ENCODE peak calls at places on chromosomes 13 and 19, in seven cellular contexts. A, R, M, C, L, T and B are unnamed samples.

GRCh38 chr13:45447050-45447661 is 17.6 kb upstream of the COG3 start:
- DNase-seq in L (no peak), R (no peak), T (no peak), C (peak; percentile 40), A (no peak), M (no peak), B (no peak)

GRCh38 chr19:8251025-8251472 is 41.9 kb downstream of the CERS4 start:
- DNase-seq in T (no peak), L (no peak), M (peak; percentile 84), C (no peak), R (no peak), A (peak; percentile 83), B (peak; percentile 89)

GRCh38 chr19:33303791-33304759 is 1.7 kb upstream of the CEBPA start:
- DNase-seq in T (no peak), R (no peak), A (no peak), L (peak; percentile 47), M (no peak), C (no peak), B (no peak)

GRCh38 chr19:15702590-15702930 is 25.3 kb upstream of the OR10H2 start:
- DNase-seq in A (peak; percentile 78), L (peak; percentile 92), M (peak; percentile 42), R (no peak), T (no peak), C (peak; percentile 35), B (peak; percentile 79)

GRCh38 chr13:20882206-20882605 is 20.3 kb downstream of the XPO4 start:
- DNase-seq in A (no peak), C (no peak), R (no peak), M (no peak), L (no peak), T (no peak), B (no peak)

GRCh38 chr13:42497798-42498197 is 76.2 kb upstream of the TNFSF11 start:
- DNase-seq in T (no peak), C (no peak), A (no peak), M (no peak), L (no peak), R (no peak), B (no peak)

GRCh38 chr13:44273991-44274810 is 99.4 kb upstream of the SERP2 start:
- DNase-seq in A (no peak), L (no peak), R (peak; percentile 78), M (no peak), T (peak; percentile 84), C (no peak), B (no peak)

GRCh38 chr19:37332839-37333238 is 38.1 kb upstream of the ZNF527 start:
- DNase-seq in R (no peak), L (no peak), T (no peak), C (no peak), A (no peak), M (no peak), B (no peak)

GRCh38 chr19:2034729-2035589 is 16.1 kb downstream of the MKNK2 start:
- DNase-seq in M (peak; percentile 74), T (no peak), A (no peak), R (peak; percentile 58), C (peak; percentile 38), L (peak; percentile 85), B (no peak)

GRCh38 chr13:27770809-27771208 is 21.5 kb upstream of the GSX1 start:
- DNase-seq in L (peak; percentile 69), T (no peak), A (no peak), C (peak; percentile 60), R (no peak), M (no peak), B (no peak)

GRCh38 chr19:45670670-45671453 is 2.8 kb downstream of the GIPR start:
- DNase-seq in C (peak; percentile 74), L (peak; percentile 89), A (peak; percentile 85), T (no peak), M (peak; percentile 86), R (peak; percentile 41), B (peak; percentile 45)

GRCh38 chr19:4494691-4495064 is 22.6 kb downstream of the HDGFL2 start:
- DNase-seq in C (no peak), M (no peak), L (no peak), T (no peak), R (no peak), A (no peak), B (no peak)

GRCh38 chr13:62033932-62034331 is 618.3 kb upstream of the PCDH20 start:
- DNase-seq in T (no peak), L (no peak), C (no peak), A (no peak), M (no peak), R (no peak), B (no peak)

GRCh38 chr13:91346848-91347211 is 657 bp upstream of the MIR17HG start:
- DNase-seq in M (peak; percentile 34), C (peak; percentile 34), A (no peak), L (peak; percentile 68), R (no peak), T (peak; percentile 55), B (no peak)

GRCh38 chr13:21124853-21125252 is 51.5 kb downstream of the SKA3 start:
- DNase-seq in A (no peak), C (no peak), M (no peak), L (no peak), T (no peak), R (no peak), B (no peak)

GRCh38 chr19:29662604-29663404 is 2.5 kb upstream of the PLEKHF1 start:
- DNase-seq in C (no peak), T (no peak), R (no peak), A (peak; percentile 83), M (peak; percentile 70), L (peak; percentile 68), B (peak; percentile 60)

GRCh38 chr13:75800545-75800944 is 164.4 kb downstream of the LMO7 start:
- DNase-seq in C (peak; percentile 38), R (no peak), M (no peak), A (no peak), L (no peak), T (no peak), B (no peak)

GRCh38 chr13:24146961-24147569 is 13.5 kb upstream of the SPATA13 start:
- DNase-seq in T (no peak), A (no peak), R (no peak), C (no peak), M (no peak), L (no peak), B (no peak)
- H3K4me1 ChIP-seq in T (no peaks in the 10 kb centered on the region), A (no peaks in the 10 kb centered on the region), R (no peaks in the 10 kb centered on the region), C (peaks cover 18% of the 10 kb centered on the region), M (peaks cover 13% of the 10 kb centered on the region), L (no peaks in the 10 kb centered on the region), B (peaks cover 5% of the 10 kb centered on the region)

DNA sequence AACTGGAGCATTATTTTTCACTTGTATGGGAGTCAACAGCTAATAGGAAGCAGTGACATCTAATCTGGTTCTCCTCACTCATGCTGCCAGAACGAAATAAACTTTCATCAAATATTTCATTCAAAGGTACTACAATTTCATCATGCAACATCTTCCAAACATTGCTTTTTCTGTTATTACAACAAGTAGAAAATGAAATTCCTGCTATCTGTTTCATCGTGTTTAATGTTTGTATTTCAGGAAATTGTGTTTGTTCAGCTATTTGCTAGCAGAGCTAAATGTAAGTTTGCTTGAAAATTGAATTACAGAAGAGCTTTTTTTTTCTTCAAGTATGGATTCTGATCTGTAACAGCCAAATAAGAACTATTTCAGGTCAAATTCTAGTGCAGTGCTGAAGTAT is 90.1 kb downstream of the SLITRK6 start:
- DNase-seq in C (no peak), T (no peak), A (no peak), L (no peak), M (no peak), R (no peak), B (no peak)
- H3K27me3 ChIP-seq in C (no peaks in the 10 kb centered on the region), T (no peaks in the 10 kb centered on the region), A (no peaks in the 10 kb centered on the region), L (no peaks in the 10 kb centered on the region), M (no peaks in the 10 kb centered on the region), R (no peaks in the 10 kb centered on the region), B (no peaks in the 10 kb centered on the region)

GRCh38 chr19:56837892-56838679 is 2.4 kb downstream of the PEG3 start:
- DNase-seq in R (no peak), C (no peak), A (peak; percentile 84), T (no peak), L (peak; percentile 46), M (peak; percentile 75), B (peak; percentile 66)
- H3K4me3 ChIP-seq in R (no peak overlapping the region), C (no peak overlapping the region), A (peak overlapping the region; percentile 16), T (no peak overlapping the region), L (peak overlapping the region; percentile 37), M (peak overlapping the region; percentile 37), B (peak overlapping the region; percentile 71)

GRCh38 chr19:19485161-19485997 is 30.0 kb downstream of the TSSK6 start:
- DNase-seq in T (no peak), M (no peak), L (no peak), A (peak; percentile 60), C (no peak), R (no peak), B (peak; percentile 45)
- H3K4me1 ChIP-seq in T (peaks cover 32% of the 10 kb centered on the region), M (peaks cover 47% of the 10 kb centered on the region), L (peaks cover 25% of the 10 kb centered on the region), A (peaks cover 20% of the 10 kb centered on the region), C (peaks cover 19% of the 10 kb centered on the region), R (peaks cover 65% of the 10 kb centered on the region), B (peaks cover 68% of the 10 kb centered on the region)

DNA sequence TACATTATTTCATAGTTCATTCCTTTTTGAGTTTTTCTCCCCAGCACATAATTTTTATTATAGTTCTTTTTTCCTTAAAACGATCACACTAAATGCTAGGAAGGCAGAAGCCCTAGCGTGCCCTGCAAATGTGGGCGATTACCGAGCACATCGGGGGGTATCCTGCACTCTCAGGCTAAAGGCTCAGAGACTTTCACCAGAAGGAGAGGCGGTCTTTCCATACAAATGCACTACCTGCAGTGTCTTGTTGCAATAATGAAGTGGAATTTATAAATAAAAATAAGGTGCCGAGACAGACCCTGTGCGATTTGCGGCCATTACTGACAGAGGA is 29.3 kb upstream of the SPACA7 start:
- DNase-seq in M (no peak), T (no peak), A (no peak), C (no peak), R (no peak), L (no peak), B (no peak)
- H3K27me3 ChIP-seq in M (peaks cover 87% of the 10 kb centered on the region), T (no peaks in the 10 kb centered on the region), A (no peaks in the 10 kb centered on the region), C (peaks cover 5% of the 10 kb centered on the region), R (no peaks in the 10 kb centered on the region), L (no peaks in the 10 kb centered on the region), B (peaks cover 100% of the 10 kb centered on the region)

GRCh38 chr19:50327013-50327412 is 2.2 kb downstream of the KCNC3 start:
- DNase-seq in C (no peak), A (no peak), R (no peak), T (no peak), L (no peak), M (no peak), B (no peak)
- H3K4me3 ChIP-seq in C (no peak overlapping the region), A (no peak overlapping the region), R (no peak overlapping the region), T (no peak overlapping the region), L (no peak overlapping the region), M (no peak overlapping the region), B (no peak overlapping the region)